ENCODE peak calls at places on chromosomes 5 and 9, in six cellular contexts. C is GM23338, D is H1, P is HepG2, T is GM12878, N is K562. I is an unnamed sample.
A peak's percentile ranks its signal among the peaks of the same experiment; 100 is the strongest.

GRCh38 chr9:137453643-137454081 is 5.5 kb downstream of the NSMF start:
- DNase-seq in C (peak; percentile 96), D (peak; percentile 87), P (peak; percentile 41), T (no peak), N (peak; percentile 82), I (peak; percentile 87)

GRCh38 chr9:106941901-106942300 is 78.9 kb downstream of the ZNF462 start:
- DNase-seq in C (no peak), D (no peak), P (no peak), T (no peak), N (no peak), I (no peak)

GRCh38 chr5:151719228-151719861 is 32.6 kb upstream of the SPARC start:
- DNase-seq in C (peak; percentile 70), D (no peak), P (peak; percentile 51), T (no peak), N (no peak), I (peak; percentile 43)

GRCh38 chr9:135702002-135702721 is at the start of gene KCNT1:
- DNase-seq in C (peak; percentile 71), D (no peak), P (no peak), T (no peak), N (peak; percentile 96), I (peak; percentile 83)

GRCh38 chr9:98909935-98910334 is 33.8 kb upstream of the COL15A1 start:
- DNase-seq in C (no peak), D (no peak), P (no peak), T (no peak), N (no peak), I (no peak)

GRCh38 chr9:92952861-92953620 is 5.7 kb downstream of the FGD3 start:
- DNase-seq in C (no peak), D (no peak), P (no peak), T (no peak), N (no peak), I (no peak)

GRCh38 chr5:53087596-53087995 is 22.0 kb downstream of the MOCS2 start:
- DNase-seq in C (no peak), D (no peak), P (no peak), T (no peak), N (no peak), I (no peak)

GRCh38 chr5:98497391-98497790 is 276.1 kb upstream of the RGMB start:
- DNase-seq in C (no peak), D (no peak), P (no peak), T (no peak), N (no peak), I (no peak)

GRCh38 chr9:137705443-137705863 is 86.6 kb downstream of the EHMT1 start:
- DNase-seq in C (no peak), D (no peak), P (no peak), T (peak; percentile 72), N (no peak), I (no peak)

GRCh38 chr5:158748535-158748934 is 351.2 kb downstream of the EBF1 start:
- DNase-seq in C (no peak), D (no peak), P (no peak), T (no peak), N (no peak), I (no peak)

GRCh38 chr5:149211566-149211965 is 60.1 kb upstream of the AFAP1L1 start:
- DNase-seq in C (no peak), D (no peak), P (no peak), T (no peak), N (no peak), I (no peak)

GRCh38 chr5:131634666-131634995 is 398 bp downstream of the RAPGEF6 start:
- DNase-seq in C (peak; percentile 89), D (peak; percentile 46), P (peak; percentile 65), T (no peak), N (no peak), I (peak; percentile 83)

GRCh38 chr5:180494510-180495181 is 467 bp downstream of the CNOT6 start:
- DNase-seq in C (peak; percentile 56), D (no peak), P (peak; percentile 12), T (no peak), N (peak; percentile 81), I (peak; percentile 42)

GRCh38 chr5:178318893-178319292 is 86.3 kb upstream of the PHYKPL start:
- DNase-seq in C (no peak), D (no peak), P (no peak), T (no peak), N (no peak), I (no peak)

GRCh38 chr5:112338681-112339337 is 80.3 kb downstream of the EPB41L4A start:
- DNase-seq in C (no peak), D (no peak), P (peak; percentile 18), T (no peak), N (no peak), I (no peak)

GRCh38 chr5:54701179-54701578 is 183.6 kb downstream of the SNX18 start:
- DNase-seq in C (peak; percentile 24), D (no peak), P (no peak), T (no peak), N (no peak), I (no peak)

GRCh38 chr5:140152610-140152999 is 22.4 kb upstream of the CYSTM1 start:
- DNase-seq in C (no peak), D (no peak), P (no peak), T (no peak), N (no peak), I (no peak)

GRCh38 chr9:38334234-38334633 is 58.3 kb upstream of the ALDH1B1 start:
- DNase-seq in C (peak; percentile 72), D (no peak), P (peak; percentile 31), T (no peak), N (peak; percentile 39), I (no peak)

GRCh38 chr5:157597277-157597676 is 21.7 kb upstream of the ADAM19 start:
- DNase-seq in C (no peak), D (no peak), P (peak; percentile 22), T (no peak), N (no peak), I (no peak)

GRCh38 chr5:154366353-154366752 is 79.4 kb upstream of the SAP30L start:
- DNase-seq in C (no peak), D (no peak), P (peak; percentile 91), T (no peak), N (no peak), I (no peak)

GRCh38 chr5:77869115-77869798 is 93.1 kb upstream of the TBCA start:
- DNase-seq in C (no peak), D (no peak), P (no peak), T (no peak), N (no peak), I (no peak)

GRCh38 chr9:12643686-12644085 is 49.5 kb upstream of the TYRP1 start:
- DNase-seq in C (no peak), D (no peak), P (no peak), T (no peak), N (no peak), I (no peak)

GRCh38 chr9:91978739-91979414 is 28.8 kb upstream of the ROR2 start:
- DNase-seq in C (peak; percentile 69), D (no peak), P (no peak), T (no peak), N (no peak), I (peak; percentile 53)

GRCh38 chr5:375921-376871 is 54.7 kb downstream of the AHRR start:
- DNase-seq in C (no peak), D (no peak), P (no peak), T (no peak), N (no peak), I (peak; percentile 14)

GRCh38 chr5:65482280-65482726 is 583 bp upstream of the ADAMTS6 start:
- DNase-seq in C (no peak), D (no peak), P (no peak), T (no peak), N (peak; percentile 14), I (no peak)

GRCh38 chr5:52743970-52744369 is 43.7 kb upstream of the ITGA1 start:
- DNase-seq in C (peak; percentile 14), D (no peak), P (no peak), T (no peak), N (no peak), I (no peak)

GRCh38 chr5:14668247-14668646 is 3.7 kb downstream of the OTULIN start:
- DNase-seq in C (no peak), D (no peak), P (peak; percentile 18), T (peak; percentile 53), N (no peak), I (no peak)

GRCh38 chr9:98039474-98040072 is 17.0 kb upstream of the NANS start:
- DNase-seq in C (no peak), D (no peak), P (no peak), T (no peak), N (no peak), I (no peak)

GRCh38 chr5:129554134-129554904 is 94.2 kb downstream of the ADAMTS19 start:
- DNase-seq in C (no peak), D (no peak), P (no peak), T (no peak), N (no peak), I (no peak)

GRCh38 chr9:128552744-128553221 is 396 bp downstream of the SPTAN1 start:
- DNase-seq in C (peak; percentile 61), D (no peak), P (no peak), T (no peak), N (peak; percentile 80), I (peak; percentile 73)
- TF ChIP-seq CREB1 in C (no peak), D (no peak), P (no peak), T (no peak), N (no peak), I (no peak)

GRCh38 chr5:50658243-50658642 is 8.2 kb upstream of the PARP8 start:
- DNase-seq in C (no peak), D (no peak), P (no peak), T (no peak), N (no peak), I (no peak)

GRCh38 chr5:50653946-50654345 is 12.5 kb upstream of the PARP8 start:
- DNase-seq in C (no peak), D (no peak), P (no peak), T (no peak), N (no peak), I (no peak)

GRCh38 chr5:50657044-50657443 is 9.4 kb upstream of the PARP8 start:
- DNase-seq in C (no peak), D (no peak), P (no peak), T (no peak), N (no peak), I (no peak)

GRCh38 chr5:50655067-50655809 is 11.2 kb upstream of the PARP8 start:
- DNase-seq in C (no peak), D (no peak), P (no peak), T (no peak), N (no peak), I (no peak)

GRCh38 chr5:50655810-50656205 is 10.6 kb upstream of the PARP8 start:
- DNase-seq in C (no peak), D (no peak), P (no peak), T (no peak), N (no peak), I (no peak)
- TF ChIP-seq CREB1 in C (no peak), D (no peak), P (no peak), T (no peak), N (no peak), I (no peak)

GRCh38 chr5:97266576-97266975 is 83.5 kb upstream of the RIOK2 start:
- DNase-seq in C (no peak), D (no peak), P (no peak), T (no peak), N (no peak), I (no peak)
- TF ChIP-seq CREB1 in C (no peak), D (no peak), P (no peak), T (no peak), N (no peak), I (no peak)

DNA sequence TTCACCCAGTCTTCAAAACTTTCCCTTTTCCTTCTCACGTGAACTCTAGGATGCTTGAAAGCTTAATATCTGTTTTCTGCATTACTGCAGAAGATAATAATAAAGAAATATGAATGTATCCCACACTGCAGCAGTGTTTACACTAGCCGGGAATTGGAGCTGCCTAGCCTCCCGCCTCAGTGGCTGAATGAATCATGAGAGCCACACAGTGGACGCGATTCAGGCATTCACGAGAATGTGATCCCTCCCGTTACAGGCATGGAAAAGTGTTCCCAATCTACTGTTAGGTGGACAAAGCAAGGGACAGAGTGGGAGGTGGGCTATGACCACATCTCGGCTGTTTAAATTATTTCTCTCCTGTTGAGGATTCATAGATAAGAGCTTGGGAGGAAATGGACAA is 69.4 kb upstream of the CTSL start:
- DNase-seq in C (no peak), D (no peak), P (no peak), T (no peak), N (no peak), I (no peak)
- TF ChIP-seq CREB1 in C (no peak), D (no peak), P (no peak), T (no peak), N (no peak), I (no peak)